ENCODE peak calls at places on chromosomes 1 and 21, in five cellular contexts. One of them, this sample, is unnamed. For H3K27me3, the result is how much of the 10 kb centered on the place peaks cover.

GRCh38 chr1:177170756-177171535 is at the start of gene BRINP2:
- DNase-seq in naive thymus-derived CD4-positive, alpha-beta T cell: no peak
- DNase-seq in GM23248: peak
- DNase-seq in CD4-positive, alpha-beta T cell: no peak
- DNase-seq in colonic mucosa: peak
- DNase-seq in this sample: peak

GRCh38 chr21:32803651-32804050 is 32.1 kb upstream of the PAXBP1 start:
- DNase-seq in naive thymus-derived CD4-positive, alpha-beta T cell: no peak
- DNase-seq in GM23248: peak
- DNase-seq in CD4-positive, alpha-beta T cell: no peak
- DNase-seq in colonic mucosa: no peak
- DNase-seq in this sample: no peak

GRCh38 chr21:38982096-38982495 is 176.4 kb downstream of the ETS2 start:
- DNase-seq in naive thymus-derived CD4-positive, alpha-beta T cell: no peak
- DNase-seq in GM23248: no peak
- DNase-seq in CD4-positive, alpha-beta T cell: no peak
- DNase-seq in colonic mucosa: no peak
- DNase-seq in this sample: peak

GRCh38 chr21:45001134-45002095 is 61.6 kb downstream of the SLX9 start:
- DNase-seq in naive thymus-derived CD4-positive, alpha-beta T cell: no peak
- DNase-seq in GM23248: peak
- DNase-seq in CD4-positive, alpha-beta T cell: no peak
- DNase-seq in colonic mucosa: no peak
- DNase-seq in this sample: no peak

GRCh38 chr1:219159946-219160645 is 13.6 kb upstream of the LYPLAL1 start:
- DNase-seq in naive thymus-derived CD4-positive, alpha-beta T cell: no peak
- DNase-seq in GM23248: peak
- DNase-seq in CD4-positive, alpha-beta T cell: no peak
- DNase-seq in colonic mucosa: no peak
- DNase-seq in this sample: no peak

GRCh38 chr1:198499588-198499987 is 40.9 kb downstream of the ATP6V1G3 start:
- DNase-seq in naive thymus-derived CD4-positive, alpha-beta T cell: no peak
- DNase-seq in GM23248: peak
- DNase-seq in CD4-positive, alpha-beta T cell: no peak
- DNase-seq in colonic mucosa: no peak
- DNase-seq in this sample: no peak

GRCh38 chr1:35178874-35179380 is 14.0 kb downstream of the SFPQ start:
- DNase-seq in naive thymus-derived CD4-positive, alpha-beta T cell: no peak
- DNase-seq in GM23248: no peak
- DNase-seq in CD4-positive, alpha-beta T cell: no peak
- DNase-seq in colonic mucosa: no peak
- DNase-seq in this sample: no peak

GRCh38 chr1:147539122-147539575 is 2.2 kb upstream of the BCL9 start:
- DNase-seq in naive thymus-derived CD4-positive, alpha-beta T cell: no peak
- DNase-seq in GM23248: peak
- DNase-seq in CD4-positive, alpha-beta T cell: no peak
- DNase-seq in colonic mucosa: no peak
- DNase-seq in this sample: no peak

GRCh38 chr1:9942399-9942938 is 722 bp downstream of the LZIC start:
- DNase-seq in naive thymus-derived CD4-positive, alpha-beta T cell: peak
- DNase-seq in GM23248: peak
- DNase-seq in CD4-positive, alpha-beta T cell: no peak
- DNase-seq in colonic mucosa: peak
- DNase-seq in this sample: peak

GRCh38 chr1:109771712-109772657 is 8.3 kb upstream of the EPS8L3 start:
- DNase-seq in naive thymus-derived CD4-positive, alpha-beta T cell: no peak
- DNase-seq in GM23248: no peak
- DNase-seq in CD4-positive, alpha-beta T cell: no peak
- DNase-seq in colonic mucosa: no peak
- DNase-seq in this sample: no peak

GRCh38 chr1:235601087-235601486 is 48.5 kb downstream of the GNG4 start:
- DNase-seq in naive thymus-derived CD4-positive, alpha-beta T cell: no peak
- DNase-seq in GM23248: peak
- DNase-seq in CD4-positive, alpha-beta T cell: no peak
- DNase-seq in colonic mucosa: peak
- DNase-seq in this sample: peak

GRCh38 chr21:45125347-45125746 is 51.0 kb downstream of the ADARB1 start:
- DNase-seq in naive thymus-derived CD4-positive, alpha-beta T cell: no peak
- DNase-seq in GM23248: no peak
- DNase-seq in CD4-positive, alpha-beta T cell: no peak
- DNase-seq in colonic mucosa: no peak
- DNase-seq in this sample: no peak

GRCh38 chr1:175095978-175096611 is 28.5 kb downstream of the TNN start:
- DNase-seq in naive thymus-derived CD4-positive, alpha-beta T cell: no peak
- DNase-seq in GM23248: no peak
- DNase-seq in CD4-positive, alpha-beta T cell: no peak
- DNase-seq in colonic mucosa: no peak
- DNase-seq in this sample: no peak

DNA sequence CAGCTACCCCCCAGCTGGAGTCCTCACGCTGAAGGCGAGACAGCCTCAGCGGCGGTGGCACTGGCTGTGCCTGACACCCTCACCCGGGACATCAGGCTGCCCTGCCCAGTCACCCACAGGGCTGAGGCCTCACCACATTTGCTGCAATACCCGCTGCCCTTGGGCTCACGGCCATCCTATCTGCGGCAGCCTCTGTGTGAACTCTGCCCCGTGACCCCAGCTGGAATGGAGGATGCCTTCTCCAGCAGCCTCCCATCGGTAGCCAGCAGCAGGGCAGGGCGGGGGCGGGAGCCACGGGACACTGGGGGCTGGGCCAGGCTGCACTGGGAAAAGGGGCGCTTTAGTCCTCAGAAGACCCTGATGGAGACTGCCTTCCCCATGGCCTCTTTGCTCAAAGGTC is 112.4 kb upstream of the ZBTB40 start:
- DNase-seq in naive thymus-derived CD4-positive, alpha-beta T cell: no peak
- DNase-seq in GM23248: no peak
- DNase-seq in CD4-positive, alpha-beta T cell: no peak
- DNase-seq in colonic mucosa: no peak
- DNase-seq in this sample: no peak
- H3K27me3 ChIP-seq in naive thymus-derived CD4-positive, alpha-beta T cell: under half
- H3K27me3 ChIP-seq in GM23248: half or more
- H3K27me3 ChIP-seq in CD4-positive, alpha-beta T cell: under half
- H3K27me3 ChIP-seq in colonic mucosa: under half
- H3K27me3 ChIP-seq in this sample: under half

DNA sequence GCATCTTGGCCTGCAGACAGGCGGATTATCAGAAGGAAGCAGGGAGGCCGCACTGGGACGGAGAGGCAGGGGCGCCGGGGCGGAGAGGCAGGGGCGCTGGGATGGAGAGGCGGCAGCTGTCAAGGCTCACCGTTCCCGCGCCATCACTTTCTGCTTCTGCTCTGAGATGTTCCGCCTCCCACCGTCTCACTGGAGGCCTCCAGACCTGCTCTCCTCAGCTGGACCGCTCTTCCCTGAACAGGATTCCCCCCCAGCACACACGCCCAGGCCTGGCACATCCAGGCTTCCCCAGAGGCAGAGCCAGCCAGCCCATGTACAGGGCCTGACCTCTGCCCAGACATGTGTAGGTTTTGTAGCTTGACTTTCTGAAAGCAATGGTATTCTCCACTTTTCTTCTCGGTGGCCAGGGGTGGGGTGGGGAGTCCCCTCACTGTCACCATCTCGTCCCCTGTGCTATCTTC is 84.1 kb downstream of the RIPK4 start:
- DNase-seq in naive thymus-derived CD4-positive, alpha-beta T cell: no peak
- DNase-seq in GM23248: no peak
- DNase-seq in CD4-positive, alpha-beta T cell: no peak
- DNase-seq in colonic mucosa: no peak
- DNase-seq in this sample: peak
- H3K27ac ChIP-seq in naive thymus-derived CD4-positive, alpha-beta T cell: no peak
- H3K27ac ChIP-seq in GM23248: no peak
- H3K27ac ChIP-seq in CD4-positive, alpha-beta T cell: no peak
- H3K27ac ChIP-seq in colonic mucosa: no peak
- H3K27ac ChIP-seq in this sample: no peak

GRCh38 chr1:46168463-46168862 is 6.4 kb upstream of the TSPAN1 start:
- DNase-seq in naive thymus-derived CD4-positive, alpha-beta T cell: no peak
- DNase-seq in GM23248: no peak
- DNase-seq in CD4-positive, alpha-beta T cell: no peak
- DNase-seq in colonic mucosa: no peak
- DNase-seq in this sample: no peak
- H3K27me3 ChIP-seq in naive thymus-derived CD4-positive, alpha-beta T cell: under half
- H3K27me3 ChIP-seq in GM23248: under half
- H3K27me3 ChIP-seq in CD4-positive, alpha-beta T cell: under half
- H3K27me3 ChIP-seq in colonic mucosa: under half
- H3K27me3 ChIP-seq in this sample: under half

GRCh38 chr1:217076902-217077301 is 353.7 kb upstream of the ESRRG start:
- DNase-seq in naive thymus-derived CD4-positive, alpha-beta T cell: no peak
- DNase-seq in GM23248: no peak
- DNase-seq in CD4-positive, alpha-beta T cell: no peak
- DNase-seq in colonic mucosa: no peak
- DNase-seq in this sample: no peak
- H3K27ac ChIP-seq in naive thymus-derived CD4-positive, alpha-beta T cell: no peak
- H3K27ac ChIP-seq in GM23248: no peak
- H3K27ac ChIP-seq in CD4-positive, alpha-beta T cell: no peak
- H3K27ac ChIP-seq in colonic mucosa: no peak
- H3K27ac ChIP-seq in this sample: peak

DNA sequence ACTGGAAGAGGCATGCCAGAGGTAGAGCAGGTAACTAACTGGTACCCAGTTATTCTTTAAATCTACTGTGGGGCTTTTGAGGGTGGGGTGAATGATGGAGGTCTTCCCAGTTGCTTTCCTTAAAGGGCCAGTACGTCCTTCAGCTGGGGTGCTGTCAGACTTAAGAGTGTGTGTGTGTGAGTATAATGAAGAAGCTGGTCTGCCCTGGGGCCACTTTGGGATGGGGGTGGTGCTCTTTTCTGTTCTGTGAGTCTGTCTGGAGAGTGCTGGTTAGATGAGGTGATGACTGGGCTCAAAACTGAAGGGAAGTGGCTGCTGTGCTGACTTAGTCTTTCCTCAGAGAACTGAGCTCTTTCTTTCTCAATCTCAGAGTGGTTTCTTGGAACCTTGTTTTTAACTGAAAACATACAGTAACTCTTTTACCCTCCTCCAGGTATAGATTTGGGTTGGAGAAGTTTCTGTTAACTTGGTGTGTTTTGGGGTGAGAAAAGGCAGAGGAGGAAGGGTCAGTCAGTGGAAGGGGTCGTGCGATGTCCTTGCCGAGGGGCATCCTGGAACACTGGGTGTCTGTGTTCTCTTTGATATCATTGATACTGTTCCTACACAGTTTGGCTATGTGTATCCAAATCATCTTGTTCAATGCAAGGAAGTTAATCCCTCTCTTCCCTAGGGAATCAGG is 746 bp downstream of the MACF1 start:
- DNase-seq in naive thymus-derived CD4-positive, alpha-beta T cell: peak
- DNase-seq in GM23248: peak
- DNase-seq in CD4-positive, alpha-beta T cell: peak
- DNase-seq in colonic mucosa: peak
- DNase-seq in this sample: no peak
- H3K27me3 ChIP-seq in naive thymus-derived CD4-positive, alpha-beta T cell: under half
- H3K27me3 ChIP-seq in GM23248: under half
- H3K27me3 ChIP-seq in CD4-positive, alpha-beta T cell: under half
- H3K27me3 ChIP-seq in colonic mucosa: under half
- H3K27me3 ChIP-seq in this sample: under half

DNA sequence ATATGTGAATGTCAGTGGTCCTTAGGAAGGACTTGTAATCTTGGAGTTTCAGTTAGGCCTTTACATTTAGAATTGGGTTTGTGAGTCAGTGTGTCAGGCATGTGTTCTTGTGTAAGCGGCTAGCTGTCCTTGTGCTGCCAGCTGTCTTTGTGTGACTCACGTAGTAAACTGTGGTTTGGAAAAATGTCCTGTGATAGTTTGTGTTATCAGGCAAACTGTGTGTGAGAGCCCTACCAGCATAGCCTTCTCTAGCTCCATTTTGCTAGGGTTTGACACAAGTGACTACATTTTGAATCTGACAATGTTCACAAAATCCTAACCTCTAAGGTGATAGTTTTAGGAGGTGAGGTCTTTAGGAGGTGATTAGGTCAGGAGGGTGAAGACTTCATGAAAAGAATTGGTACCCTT is 6.9 kb upstream of the SLC35D1 start:
- DNase-seq in naive thymus-derived CD4-positive, alpha-beta T cell: no peak
- DNase-seq in GM23248: peak
- DNase-seq in CD4-positive, alpha-beta T cell: no peak
- DNase-seq in colonic mucosa: no peak
- DNase-seq in this sample: no peak
- H3K27ac ChIP-seq in naive thymus-derived CD4-positive, alpha-beta T cell: no peak
- H3K27ac ChIP-seq in GM23248: peak
- H3K27ac ChIP-seq in CD4-positive, alpha-beta T cell: no peak
- H3K27ac ChIP-seq in colonic mucosa: no peak
- H3K27ac ChIP-seq in this sample: no peak

DNA sequence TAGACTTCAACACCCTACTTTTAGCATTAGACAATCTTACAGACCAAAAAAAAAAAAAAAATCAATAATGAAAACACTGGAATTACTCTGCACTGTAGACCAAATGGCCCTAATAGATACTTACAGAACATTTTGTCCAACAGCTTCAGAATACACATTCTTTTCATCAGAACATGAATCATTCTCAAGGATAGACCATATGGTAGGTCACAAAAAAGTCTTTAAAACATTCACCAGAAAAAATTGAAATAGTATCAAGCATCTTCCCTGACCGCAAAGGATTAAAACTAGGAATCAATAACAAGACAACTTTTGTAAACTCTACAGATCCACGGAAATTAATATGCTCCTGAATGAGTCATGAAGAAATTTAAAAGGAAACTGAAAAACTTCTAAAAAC is 22.5 kb downstream of the ZNF670 start:
- DNase-seq in naive thymus-derived CD4-positive, alpha-beta T cell: no peak
- DNase-seq in GM23248: no peak
- DNase-seq in CD4-positive, alpha-beta T cell: no peak
- DNase-seq in colonic mucosa: no peak
- DNase-seq in this sample: no peak
- H3K27me3 ChIP-seq in naive thymus-derived CD4-positive, alpha-beta T cell: under half
- H3K27me3 ChIP-seq in GM23248: under half
- H3K27me3 ChIP-seq in CD4-positive, alpha-beta T cell: under half
- H3K27me3 ChIP-seq in colonic mucosa: under half
- H3K27me3 ChIP-seq in this sample: under half